ENCODE peak calls at places on chromosome 1, in six cellular contexts. O, E, A, H, W and N are unnamed samples.

GRCh38 chr1:6359568-6360496 is 33.7 kb downstream of the ACOT7 start:
- DNase-seq in A (no peak), O (peak; percentile 34), W (peak; percentile 72), E (peak; percentile 69), H (peak; percentile 88), N (peak; percentile 89)

GRCh38 chr1:208216062-208216461 is 28.1 kb downstream of the PLXNA2 start:
- DNase-seq in E (no peak), A (no peak), O (no peak), W (no peak), H (no peak), N (no peak)

GRCh38 chr1:39104158-39105060 is 78.3 kb downstream of the NDUFS5 start:
- DNase-seq in E (peak; percentile 38), A (no peak), W (no peak), O (peak; percentile 60), H (no peak), N (no peak)

GRCh38 chr1:76826072-76826827 is 41.0 kb upstream of the ST6GALNAC5 start:
- DNase-seq in O (no peak), H (no peak), E (no peak), A (no peak), W (no peak), N (no peak)

GRCh38 chr1:181159451-181160151 is 71.1 kb downstream of the IER5 start:
- DNase-seq in O (no peak), E (peak; percentile 52), W (no peak), A (no peak), H (peak; percentile 61), N (no peak)

GRCh38 chr1:187961895-187962294 is 1133.1 kb downstream of the PLA2G4A start:
- DNase-seq in E (no peak), O (no peak), H (no peak), A (no peak), W (no peak), N (no peak)

GRCh38 chr1:39990428-39990827 is 35.5 kb downstream of the MFSD2A start:
- DNase-seq in O (no peak), A (no peak), W (no peak), H (no peak), E (no peak), N (no peak)

GRCh38 chr1:244968431-244968830 is 104.1 kb upstream of the HNRNPU start:
- DNase-seq in A (no peak), W (no peak), O (peak; percentile 6), H (no peak), E (peak; percentile 16), N (no peak)

GRCh38 chr1:205481629-205482071 is 22.8 kb upstream of the CDK18 start:
- DNase-seq in W (peak; percentile 48), H (no peak), O (no peak), E (no peak), A (no peak), N (no peak)

GRCh38 chr1:117815926-117816325 is 113.5 kb downstream of the GDAP2 start:
- DNase-seq in E (peak; percentile 35), A (no peak), O (no peak), H (no peak), W (no peak), N (no peak)

GRCh38 chr1:58699011-58699762 is 675 bp downstream of the MYSM1 start:
- DNase-seq in E (no peak), H (no peak), W (no peak), A (no peak), O (no peak), N (no peak)

GRCh38 chr1:12127206-12127810 is 39.5 kb upstream of the TNFRSF1B start:
- DNase-seq in O (no peak), W (no peak), A (no peak), H (no peak), E (no peak), N (no peak)

GRCh38 chr1:181089017-181089776 is 697 bp downstream of the IER5 start:
- DNase-seq in O (peak; percentile 55), E (peak; percentile 50), A (no peak), W (no peak), H (peak; percentile 44), N (peak; percentile 80)

GRCh38 chr1:153921803-153922075 is 1.0 kb downstream of the GATAD2B start:
- DNase-seq in E (no peak), A (no peak), O (no peak), H (no peak), W (no peak), N (peak; percentile 54)

GRCh38 chr1:77543822-77544448 is 138.5 kb downstream of the ZZZ3 start:
- DNase-seq in A (no peak), E (no peak), O (no peak), H (no peak), W (no peak), N (no peak)

GRCh38 chr1:240027059-240027462 is 64.6 kb upstream of the FMN2 start:
- DNase-seq in E (peak; percentile 32), H (no peak), W (no peak), O (peak; percentile 54), A (no peak), N (no peak)

DNA sequence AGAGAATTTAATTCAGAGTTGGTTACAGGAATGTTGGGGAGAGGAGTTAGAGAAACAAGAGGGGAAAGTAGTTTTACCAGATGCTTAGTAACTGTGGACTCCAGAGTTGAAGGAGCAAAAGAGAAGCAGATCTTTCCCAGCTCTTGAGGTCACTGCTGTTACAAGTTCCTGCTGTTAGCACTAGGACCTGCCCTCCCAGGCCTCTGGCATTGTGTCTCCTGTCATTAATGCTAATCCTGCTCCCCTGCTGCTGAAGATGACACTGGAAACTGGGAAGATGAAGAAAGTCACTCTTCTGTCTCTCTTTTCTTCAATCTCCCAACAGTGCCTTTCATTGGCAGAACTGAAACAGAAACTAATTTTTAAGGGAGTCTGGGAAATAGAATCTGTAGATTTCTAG is 845.6 kb downstream of the ADGRL2 start:
- DNase-seq in A (no peak), H (no peak), W (no peak), E (no peak), O (no peak), N (no peak)
- TF ChIP-seq CTCF in A (no peak), H (no peak), W (no peak), E (no peak), O (no peak), N (no peak)

GRCh38 chr1:66542314-66542713 is 8.4 kb downstream of the SGIP1 start:
- DNase-seq in A (no peak), W (no peak), E (no peak), H (no peak), O (no peak), N (no peak)

GRCh38 chr1:66540434-66541032 is 6.6 kb downstream of the SGIP1 start:
- DNase-seq in H (no peak), E (no peak), W (no peak), O (no peak), A (no peak), N (no peak)

GRCh38 chr1:66537718-66538117 is 3.8 kb downstream of the SGIP1 start:
- DNase-seq in E (no peak), O (no peak), A (no peak), W (no peak), H (no peak), N (no peak)

GRCh38 chr1:66542811-66543767 is 9.1 kb downstream of the SGIP1 start:
- DNase-seq in H (peak; percentile 85), W (no peak), A (no peak), E (no peak), O (no peak), N (no peak)

DNA sequence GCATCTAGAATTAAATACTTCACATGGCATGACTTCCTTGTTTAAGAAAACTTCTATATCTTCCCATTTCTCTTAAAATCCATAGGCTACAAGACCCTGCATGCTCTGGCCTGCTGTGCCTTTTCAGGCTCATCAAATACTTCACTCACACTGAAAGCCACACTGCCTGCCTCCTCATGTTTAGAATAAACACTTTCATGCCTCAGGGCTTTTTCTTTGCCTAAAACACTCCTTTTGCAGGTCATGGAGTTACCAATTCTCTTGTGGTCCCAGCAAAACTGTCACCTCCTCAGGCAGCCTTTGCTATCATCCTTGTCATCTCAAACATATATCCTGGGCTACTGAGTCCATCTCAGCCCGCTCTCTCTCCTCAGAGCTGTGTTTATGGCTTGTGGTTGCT is 5.5 kb downstream of the SGIP1 start:
- DNase-seq in E (no peak), W (no peak), H (no peak), A (no peak), O (no peak), N (no peak)
- TF ChIP-seq CTCF in E (no peak), W (no peak), H (no peak), A (no peak), O (no peak), N (no peak)

DNA sequence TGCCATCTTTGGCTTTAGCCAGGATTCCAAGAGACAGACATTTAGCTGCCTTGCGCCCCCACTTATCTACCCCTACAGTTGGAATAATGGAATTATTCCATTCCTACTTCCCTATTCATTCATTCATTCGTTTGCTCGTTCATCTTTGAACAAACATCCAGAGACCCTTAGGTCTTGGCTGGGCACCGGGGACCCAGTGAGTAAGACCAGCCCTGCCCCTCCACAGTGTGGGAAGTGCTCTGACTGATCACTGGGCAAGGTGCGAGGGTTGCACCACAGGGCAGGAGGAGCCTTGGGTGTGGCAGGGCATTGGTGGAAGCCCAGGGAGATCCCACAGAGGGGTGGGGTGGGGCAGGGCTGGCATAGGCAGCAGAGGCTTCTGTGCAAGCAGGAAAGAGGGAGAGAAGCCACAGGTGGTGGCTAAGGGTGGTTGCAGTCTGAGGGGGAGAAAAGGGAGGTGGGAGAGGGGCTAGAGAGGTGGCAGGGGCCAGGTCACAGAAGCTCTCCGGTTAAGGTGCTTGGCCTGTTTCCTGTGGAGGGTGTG is 35.0 kb upstream of the TMEM61 start:
- DNase-seq in O (no peak), A (no peak), E (no peak), H (peak; percentile 45), W (no peak), N (peak; percentile 70)
- TF ChIP-seq CTCF in O (peak; percentile 20), A (no peak), E (no peak), H (no peak), W (no peak), N (no peak)

GRCh38 chr1:21584096-21584495 is 74.9 kb downstream of the ALPL start:
- DNase-seq in A (no peak), W (no peak), H (no peak), E (no peak), O (no peak), N (no peak)

GRCh38 chr1:21585037-21585436 is 75.8 kb downstream of the ALPL start:
- DNase-seq in W (no peak), H (no peak), E (peak; percentile 54), A (no peak), O (no peak), N (no peak)

GRCh38 chr1:21587602-21587953 is 78.4 kb downstream of the ALPL start:
- DNase-seq in A (no peak), W (no peak), H (no peak), O (no peak), E (no peak), N (no peak)

GRCh38 chr1:21586926-21587601 is 77.8 kb downstream of the ALPL start:
- DNase-seq in H (peak; percentile 76), E (peak; percentile 81), W (no peak), A (no peak), O (peak; percentile 55), N (peak; percentile 91)

DNA sequence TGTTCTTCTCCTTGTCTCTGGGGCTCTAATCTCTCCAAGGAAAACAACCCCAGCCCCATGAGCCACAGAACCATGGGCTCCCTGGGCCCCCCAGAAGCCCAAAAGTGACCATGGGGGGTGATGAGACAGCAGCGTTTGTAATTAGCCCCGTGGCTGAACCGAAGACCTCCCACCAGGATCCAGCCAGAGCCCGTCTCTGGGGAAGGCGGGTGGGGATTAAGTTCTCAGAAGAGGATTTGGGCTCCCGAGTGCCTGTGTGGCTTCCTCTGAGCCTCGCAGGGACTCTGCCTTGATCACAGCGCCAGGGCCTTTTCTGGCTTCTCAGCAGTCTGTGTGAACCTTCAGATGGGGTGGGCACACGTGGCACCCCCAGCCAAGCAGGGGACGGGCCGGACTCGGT is 77.0 kb downstream of the ALPL start:
- DNase-seq in H (no peak), E (no peak), O (no peak), A (no peak), W (no peak), N (no peak)
- TF ChIP-seq CTCF in H (no peak), E (no peak), O (no peak), A (no peak), W (no peak), N (no peak)